ENCODE peak calls at places on chromosomes 4 and X, in seven cellular contexts. B is bronchial epithelial cell, U is heart left ventricle, F is tibial nerve, I is endodermal cell, K is left ventricle myocardium inferior, T is PC-9. E is an unnamed sample.

GRCh38 chrX:40094041-40094899 is 3.5 kb downstream of the BCOR start:
- DNase-seq in B (no peak), U (peak), F (peak), I (peak), K (peak), T (no peak), E (peak)

GRCh38 chrX:69535661-69536060 is 31.5 kb downstream of the NALF2 start:
- DNase-seq in B (no peak), U (no peak), F (no peak), I (peak), K (no peak), T (no peak), E (no peak)

GRCh38 chr4:924107-925096 is 7.7 kb downstream of the GAK start:
- DNase-seq in B (peak), U (no peak), F (no peak), I (peak), K (no peak), T (no peak), E (no peak)

GRCh38 chr4:73852771-73853170 is 325 bp upstream of the PF4V1 start:
- DNase-seq in B (no peak), U (no peak), F (no peak), I (no peak), K (no peak), T (no peak), E (no peak)

GRCh38 chr4:84971319-84971932 is 4.9 kb upstream of the WDFY3 start:
- DNase-seq in B (peak), U (no peak), F (no peak), I (no peak), K (no peak), T (peak), E (peak)

GRCh38 chr4:149291463-149291862 is 524.2 kb downstream of the IQCM start:
- DNase-seq in B (peak), U (peak), F (no peak), I (no peak), K (peak), T (no peak), E (peak)

GRCh38 chr4:6855692-6856297 is 53.8 kb upstream of the TBC1D14 start:
- DNase-seq in B (peak), U (no peak), F (no peak), I (no peak), K (no peak), T (peak), E (peak)

GRCh38 chr4:60201052-60201673 is 999.0 kb upstream of the ADGRL3 start:
- DNase-seq in B (peak), U (no peak), F (peak), I (peak), K (no peak), T (no peak), E (peak)

GRCh38 chr4:112321768-112322684 is 24.9 kb downstream of the ALPK1 start:
- DNase-seq in B (peak), U (peak), F (peak), I (peak), K (peak), T (no peak), E (peak)

GRCh38 chrX:84188320-84188834 is 378 bp upstream of the RPS6KA6 start:
- DNase-seq in B (peak), U (peak), F (peak), I (no peak), K (peak), T (no peak), E (peak)

GRCh38 chr4:175377203-175377602 is 434.9 kb downstream of the GPM6A start:
- DNase-seq in B (no peak), U (no peak), F (no peak), I (no peak), K (no peak), T (no peak), E (no peak)

GRCh38 chr4:112509243-112510190 is 6.5 kb downstream of the NEUROG2 start:
- DNase-seq in B (peak), U (no peak), F (no peak), I (peak), K (no peak), T (no peak), E (no peak)

GRCh38 chr4:186798951-186799659 is 75.4 kb upstream of the FAT1 start:
- DNase-seq in B (peak), U (no peak), F (no peak), I (no peak), K (no peak), T (no peak), E (peak)

GRCh38 chr4:68499021-68499420 is 51.8 kb downstream of the TMPRSS11E start:
- DNase-seq in B (no peak), U (no peak), F (no peak), I (no peak), K (no peak), T (no peak), E (no peak)

GRCh38 chr4:128880662-128881061 is 71.2 kb downstream of the JADE1 start:
- DNase-seq in B (peak), U (no peak), F (no peak), I (no peak), K (no peak), T (no peak), E (peak)

GRCh38 chrX:68422478-68422877 is 10.8 kb downstream of the OPHN1 start:
- DNase-seq in B (no peak), U (no peak), F (no peak), I (no peak), K (no peak), T (no peak), E (no peak)

GRCh38 chrX:130264573-130264972 is 4.1 kb downstream of the ZNF280C start:
- DNase-seq in B (peak), U (no peak), F (no peak), I (no peak), K (no peak), T (no peak), E (peak)

GRCh38 chrX:110442631-110443030 is 84.0 kb downstream of the RTL9 start:
- DNase-seq in B (peak), U (no peak), F (no peak), I (peak), K (no peak), T (no peak), E (peak)

GRCh38 chrX:94831364-94831763 is 1157.4 kb downstream of the FAM133A start:
- DNase-seq in B (peak), U (no peak), F (no peak), I (no peak), K (no peak), T (no peak), E (peak)

GRCh38 chrX:69073721-69074120 is 91.5 kb downstream of the PJA1 start:
- DNase-seq in B (no peak), U (no peak), F (no peak), I (no peak), K (no peak), T (no peak), E (no peak)

GRCh38 chrX:40072246-40072645 is 25.5 kb downstream of the BCOR start:
- DNase-seq in B (no peak), U (no peak), F (no peak), I (no peak), K (no peak), T (no peak), E (no peak)

GRCh38 chr4:169397762-169398161 is 127.0 kb upstream of the SH3RF1 start:
- DNase-seq in B (peak), U (no peak), F (no peak), I (no peak), K (no peak), T (no peak), E (peak)

GRCh38 chrX:790780-791360 is 160.3 kb downstream of the SHOX start:
- DNase-seq in B (no peak), U (no peak), F (no peak), I (peak), K (no peak), T (no peak), E (no peak)
- H3K4me3 ChIP-seq in B (no peak), U (no peak), F (no peak), I (peak), K (no peak), T (no peak), E (no peak)

GRCh38 chr4:94934864-94935263 is 177.1 kb downstream of the BMPR1B start:
- DNase-seq in B (peak), U (no peak), F (no peak), I (no peak), K (no peak), T (peak), E (no peak)

GRCh38 chr4:94933799-94934198 is 176.0 kb downstream of the BMPR1B start:
- DNase-seq in B (peak), U (no peak), F (no peak), I (no peak), K (no peak), T (no peak), E (no peak)

GRCh38 chr4:94931626-94932025 is 173.9 kb downstream of the BMPR1B start:
- DNase-seq in B (no peak), U (no peak), F (no peak), I (no peak), K (no peak), T (no peak), E (no peak)

GRCh38 chr4:94936854-94937253 is 179.1 kb downstream of the BMPR1B start:
- DNase-seq in B (no peak), U (no peak), F (no peak), I (no peak), K (no peak), T (no peak), E (no peak)

DNA sequence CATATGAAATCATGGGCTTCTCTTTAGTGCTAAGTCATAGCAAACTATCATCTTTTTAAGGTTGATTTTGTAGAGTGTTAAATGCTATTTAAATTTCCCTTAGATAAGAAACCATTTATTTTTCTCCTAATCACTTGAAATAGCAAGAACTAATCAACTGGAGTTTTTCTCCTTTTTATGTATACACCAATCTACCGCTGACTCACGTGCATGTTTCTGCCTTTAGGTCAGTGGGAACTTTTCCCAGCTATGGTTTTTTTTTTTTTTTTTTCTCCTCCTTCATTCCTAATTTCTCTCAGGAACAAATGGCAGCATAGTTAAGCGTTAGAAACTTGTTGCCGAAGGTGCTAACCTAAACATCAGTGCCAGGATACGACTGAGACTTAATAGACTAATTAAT is 176.4 kb downstream of the BMPR1B start:
- DNase-seq in B (peak), U (no peak), F (no peak), I (no peak), K (no peak), T (no peak), E (no peak)
- H3K4me3 ChIP-seq in B (no peak), U (no peak), F (no peak), I (no peak), K (no peak), T (no peak), E (no peak)

DNA sequence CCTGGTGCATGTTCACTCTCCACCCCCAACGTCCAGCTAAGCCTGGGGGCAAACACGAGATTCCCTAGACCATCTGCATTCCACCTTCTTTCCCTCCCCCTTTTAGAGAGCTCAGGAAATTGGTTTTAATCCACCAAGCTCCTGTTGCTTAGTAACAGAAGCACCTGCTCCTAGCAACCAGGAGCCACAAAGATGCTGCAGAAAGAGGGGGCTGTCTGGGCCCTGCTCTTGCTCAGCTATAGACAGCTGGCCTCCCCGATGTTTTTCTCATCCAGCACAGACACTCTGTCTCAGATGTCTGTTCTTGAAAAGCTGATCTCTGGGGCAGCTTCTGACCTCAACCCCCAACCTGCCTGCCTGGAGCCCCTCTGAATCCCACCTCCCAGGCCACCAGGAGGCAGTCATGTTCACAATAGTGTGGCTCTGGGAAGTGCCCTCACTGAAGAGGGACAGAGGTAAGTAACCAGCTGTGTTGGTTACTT is 71.5 kb downstream of the SLC16A2 start:
- DNase-seq in B (no peak), U (no peak), F (no peak), I (peak), K (no peak), T (no peak), E (no peak)
- H3K4me3 ChIP-seq in B (no peak), U (no peak), F (no peak), I (no peak), K (no peak), T (no peak), E (no peak)

DNA sequence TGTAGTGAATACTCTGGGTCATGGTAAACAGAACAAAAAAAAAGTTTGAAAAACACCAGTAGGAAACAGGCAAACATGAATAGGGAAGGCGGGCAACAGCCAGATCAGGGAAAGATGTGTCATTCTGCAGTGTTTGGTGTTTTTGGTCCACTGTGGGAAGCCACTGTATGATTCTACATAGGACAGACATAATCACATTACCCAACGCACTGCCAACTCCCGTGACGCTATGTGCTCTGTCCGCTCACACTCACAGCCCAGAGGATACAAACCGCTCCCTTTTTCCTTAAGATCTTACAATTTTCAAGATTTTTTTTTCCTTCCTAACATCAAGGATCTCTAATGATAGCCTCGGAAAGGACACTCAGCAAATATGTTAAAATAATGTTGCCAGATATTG is 59.3 kb downstream of the HADH start:
- DNase-seq in B (no peak), U (no peak), F (no peak), I (no peak), K (no peak), T (no peak), E (no peak)
- H3K4me3 ChIP-seq in B (no peak), U (no peak), F (no peak), I (no peak), K (no peak), T (no peak), E (no peak)

DNA sequence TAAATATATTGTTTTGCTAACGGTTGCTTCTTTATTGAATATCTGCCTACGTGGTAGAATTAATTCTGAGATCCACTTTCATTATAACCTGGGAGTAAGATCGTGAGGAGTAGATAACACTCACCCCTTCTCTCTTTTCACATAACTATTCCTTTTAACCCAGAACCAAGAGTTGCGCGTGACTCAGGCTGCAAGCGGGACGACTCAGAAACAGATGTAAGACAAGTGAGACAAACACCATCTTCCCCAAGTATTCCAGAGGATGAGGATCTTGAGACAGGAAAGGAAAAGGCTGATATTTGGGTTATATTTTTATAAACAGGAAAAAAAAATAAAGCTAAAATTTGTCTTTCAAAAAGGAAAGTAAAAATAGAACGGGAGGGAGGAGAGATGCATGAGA is 318.8 kb upstream of the NOCT start:
- DNase-seq in B (no peak), U (no peak), F (no peak), I (no peak), K (no peak), T (no peak), E (peak)
- H3K4me3 ChIP-seq in B (no peak), U (no peak), F (no peak), I (no peak), K (no peak), T (no peak), E (peak)

DNA sequence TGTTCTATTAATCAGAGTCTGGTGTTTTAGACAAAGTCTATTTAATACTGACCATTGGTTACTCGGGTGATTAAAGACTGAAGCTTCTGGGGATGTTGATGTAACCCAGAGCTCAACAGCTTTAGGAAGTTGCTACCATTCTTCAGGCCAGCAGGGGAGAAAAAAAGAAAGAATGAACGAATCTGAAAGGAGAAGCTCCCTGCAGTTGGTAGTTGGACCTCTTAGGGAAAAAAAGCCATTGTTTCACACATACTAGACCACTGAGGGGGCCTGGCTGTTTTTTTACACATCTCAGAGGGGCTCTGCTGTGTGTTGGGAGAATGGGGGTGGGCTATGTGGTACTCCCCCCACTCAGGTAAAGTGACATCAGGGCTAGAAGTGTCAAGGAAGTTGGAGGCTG is 378.9 kb downstream of the KCNIP4 start:
- DNase-seq in B (no peak), U (no peak), F (no peak), I (no peak), K (no peak), T (no peak), E (no peak)
- H3K4me3 ChIP-seq in B (no peak), U (no peak), F (no peak), I (no peak), K (no peak), T (no peak), E (no peak)

DNA sequence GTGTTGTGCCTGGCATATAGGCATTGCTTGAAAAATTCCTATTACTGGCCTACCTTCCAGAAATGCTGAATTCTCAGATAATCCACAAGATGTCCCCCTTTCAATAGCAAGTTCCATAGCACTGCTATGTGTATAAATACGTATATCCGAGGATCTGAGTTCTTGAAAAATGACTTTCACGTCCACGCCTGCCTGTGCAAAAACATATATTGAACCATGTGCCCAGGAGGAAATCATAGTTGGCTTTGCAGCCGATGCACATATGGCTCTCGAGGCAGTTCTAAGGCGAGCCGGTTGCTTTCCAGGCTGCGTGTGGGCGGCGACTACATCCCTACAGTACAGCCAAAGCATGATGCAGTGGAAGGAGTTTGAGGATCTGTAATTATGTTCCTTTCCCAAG is 55.4 kb upstream of the ESX1 start:
- DNase-seq in B (peak), U (no peak), F (no peak), I (no peak), K (no peak), T (peak), E (peak)
- H3K4me3 ChIP-seq in B (no peak), U (no peak), F (no peak), I (no peak), K (peak), T (no peak), E (peak)

DNA sequence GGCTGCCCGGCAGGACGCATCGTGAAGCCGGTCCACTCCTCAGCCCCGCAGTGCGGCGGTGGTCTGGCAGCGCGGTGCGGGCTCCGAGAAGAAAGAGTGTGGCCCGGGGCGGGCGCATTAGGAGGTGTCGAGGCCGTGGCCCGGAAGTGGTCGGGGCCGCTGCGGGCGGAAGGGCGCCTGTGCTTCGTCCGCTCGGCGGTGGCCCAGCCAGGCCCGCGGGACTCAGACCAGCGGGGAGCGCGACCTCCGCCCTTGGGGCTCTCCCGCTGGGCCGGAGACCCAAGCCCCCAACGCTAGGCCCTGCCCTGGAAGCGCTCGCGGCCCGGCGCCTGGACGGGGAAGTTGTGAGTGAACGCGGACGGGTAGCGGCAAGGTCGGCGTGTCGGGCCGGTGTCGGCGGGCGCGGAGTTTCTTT is 60.0 kb downstream of the HS3ST1 start:
- DNase-seq in B (no peak), U (no peak), F (no peak), I (no peak), K (no peak), T (no peak), E (no peak)
- H3K4me3 ChIP-seq in B (no peak), U (no peak), F (no peak), I (no peak), K (peak), T (no peak), E (no peak)

E was measured in fibroblast of villous mesenchyme.